ENCODE peak calls at places on chromosomes 2 and 18, in ten cellular contexts. Y is stomach, M is hepatocyte, B is WTC11, N is GM12864, S is lower leg skin, W is HFFc6, F is GM23338, D is neural crest cell, X is BE2C. I is an unnamed sample.

GRCh38 chr2:120660771-120661459 is 74.8 kb upstream of the GLI2 start:
- DNase-seq in Y (no peak), M (no peak), B (no peak), N (no peak), S (no peak), W (no peak), F (no peak), D (no peak), X (no peak), I (no peak)

GRCh38 chr18:46084431-46084830 is 12.4 kb upstream of the PSTPIP2 start:
- DNase-seq in Y (no peak), M (no peak), B (no peak), N (no peak), S (no peak), W (no peak), F (no peak), D (no peak), X (no peak), I (no peak)

GRCh38 chr18:22253156-22253555 is 83.8 kb downstream of the GATA6 start:
- DNase-seq in Y (no peak), M (no peak), B (no peak), N (no peak), S (no peak), W (no peak), F (no peak), D (no peak), X (no peak), I (no peak)

GRCh38 chr2:8438996-8439395 is 242.9 kb upstream of the ID2 start:
- DNase-seq in Y (peak; percentile 48), M (no peak), B (no peak), N (no peak), S (no peak), W (no peak), F (no peak), D (no peak), X (no peak), I (no peak)

GRCh38 chr2:218516614-218517013 is 51.5 kb downstream of the USP37 start:
- DNase-seq in Y (no peak), M (no peak), B (no peak), N (no peak), S (no peak), W (no peak), F (peak; percentile 61), D (no peak), X (no peak), I (no peak)

GRCh38 chr18:3869848-3870247 is 419.9 kb downstream of the TGIF1 start:
- DNase-seq in Y (no peak), M (peak; percentile 54), B (no peak), N (no peak), S (no peak), W (peak; percentile 64), F (peak; percentile 74), D (no peak), X (no peak), I (no peak)

GRCh38 chr2:175976758-175977157 is 25.3 kb downstream of the LNPK start:
- DNase-seq in Y (no peak), M (no peak), B (no peak), N (no peak), S (no peak), W (peak; percentile 17), F (no peak), D (no peak), X (no peak), I (no peak)

GRCh38 chr2:221844187-221844586 is 272.1 kb upstream of the EPHA4 start:
- DNase-seq in Y (no peak), M (no peak), B (no peak), N (no peak), S (no peak), W (no peak), F (no peak), D (no peak), X (no peak), I (no peak)

GRCh38 chr2:176931588-176932563 is 280.7 kb upstream of the HNRNPA3 start:
- DNase-seq in Y (no peak), M (peak; percentile 12), B (no peak), N (peak; percentile 93), S (no peak), W (peak; percentile 11), F (no peak), D (no peak), X (no peak), I (no peak)

GRCh38 chr2:212535963-212536362 is 2.6 kb downstream of the ERBB4 start:
- DNase-seq in Y (no peak), M (no peak), B (no peak), N (no peak), S (no peak), W (no peak), F (no peak), D (no peak), X (peak; percentile 9), I (no peak)

GRCh38 chr2:236717120-236717519 is 147.5 kb downstream of the ACKR3 start:
- DNase-seq in Y (no peak), M (no peak), B (no peak), N (no peak), S (no peak), W (no peak), F (no peak), D (no peak), X (no peak), I (no peak)

GRCh38 chr2:27902143-27902542 is 11.6 kb downstream of the BABAM2 start:
- DNase-seq in Y (no peak), M (no peak), B (no peak), N (no peak), S (no peak), W (no peak), F (no peak), D (no peak), X (no peak), I (no peak)

GRCh38 chr2:217469203-217469810 is 533.5 kb downstream of the TNS1 start:
- DNase-seq in Y (no peak), M (no peak), B (no peak), N (no peak), S (no peak), W (no peak), F (no peak), D (no peak), X (no peak), I (no peak)

GRCh38 chr2:217466104-217466503 is 536.7 kb downstream of the TNS1 start:
- DNase-seq in Y (no peak), M (no peak), B (no peak), N (no peak), S (no peak), W (no peak), F (no peak), D (no peak), X (no peak), I (no peak)

GRCh38 chr2:217467331-217467730 is 535.5 kb downstream of the TNS1 start:
- DNase-seq in Y (no peak), M (no peak), B (no peak), N (no peak), S (no peak), W (no peak), F (no peak), D (no peak), X (no peak), I (no peak)

GRCh38 chr2:217466799-217467198 is 536.0 kb downstream of the TNS1 start:
- DNase-seq in Y (no peak), M (no peak), B (no peak), N (no peak), S (no peak), W (no peak), F (no peak), D (no peak), X (no peak), I (no peak)

GRCh38 chr2:217468042-217468441 is 534.8 kb downstream of the TNS1 start:
- DNase-seq in Y (no peak), M (no peak), B (no peak), N (no peak), S (no peak), W (no peak), F (no peak), D (no peak), X (no peak), I (no peak)
- TF ChIP-seq CTCF in Y (no peak), M (no peak), B (no peak), N (no peak), S (no peak), W (no peak), F (no peak), D (peak; percentile 30), X (peak; percentile 17), I (no peak)

DNA sequence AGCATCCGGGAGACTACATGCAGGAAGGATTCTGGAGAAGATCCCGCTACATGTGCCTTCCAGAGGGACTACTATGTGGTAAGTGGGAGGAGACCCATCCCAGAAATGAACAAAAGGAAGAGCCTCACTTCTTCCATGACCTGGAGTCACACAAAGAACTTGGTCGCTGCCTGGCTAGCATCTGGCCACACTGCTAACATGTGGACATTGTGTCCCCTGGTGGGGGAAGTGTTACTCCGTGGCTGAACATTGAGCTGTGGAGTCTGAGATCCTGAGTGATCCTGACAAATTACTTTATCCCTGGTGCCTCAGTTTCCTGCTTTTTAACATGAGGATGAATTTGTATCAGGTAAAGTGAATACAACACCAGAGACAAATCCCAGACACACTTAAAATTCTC is 8.4 kb downstream of the SPP2 start:
- DNase-seq in Y (no peak), M (no peak), B (no peak), N (no peak), S (no peak), W (no peak), F (no peak), D (no peak), X (no peak), I (no peak)
- TF ChIP-seq CTCF in Y (no peak), M (no peak), B (no peak), N (no peak), S (no peak), W (no peak), F (no peak), D (no peak), X (peak; percentile 2), I (no peak)

DNA sequence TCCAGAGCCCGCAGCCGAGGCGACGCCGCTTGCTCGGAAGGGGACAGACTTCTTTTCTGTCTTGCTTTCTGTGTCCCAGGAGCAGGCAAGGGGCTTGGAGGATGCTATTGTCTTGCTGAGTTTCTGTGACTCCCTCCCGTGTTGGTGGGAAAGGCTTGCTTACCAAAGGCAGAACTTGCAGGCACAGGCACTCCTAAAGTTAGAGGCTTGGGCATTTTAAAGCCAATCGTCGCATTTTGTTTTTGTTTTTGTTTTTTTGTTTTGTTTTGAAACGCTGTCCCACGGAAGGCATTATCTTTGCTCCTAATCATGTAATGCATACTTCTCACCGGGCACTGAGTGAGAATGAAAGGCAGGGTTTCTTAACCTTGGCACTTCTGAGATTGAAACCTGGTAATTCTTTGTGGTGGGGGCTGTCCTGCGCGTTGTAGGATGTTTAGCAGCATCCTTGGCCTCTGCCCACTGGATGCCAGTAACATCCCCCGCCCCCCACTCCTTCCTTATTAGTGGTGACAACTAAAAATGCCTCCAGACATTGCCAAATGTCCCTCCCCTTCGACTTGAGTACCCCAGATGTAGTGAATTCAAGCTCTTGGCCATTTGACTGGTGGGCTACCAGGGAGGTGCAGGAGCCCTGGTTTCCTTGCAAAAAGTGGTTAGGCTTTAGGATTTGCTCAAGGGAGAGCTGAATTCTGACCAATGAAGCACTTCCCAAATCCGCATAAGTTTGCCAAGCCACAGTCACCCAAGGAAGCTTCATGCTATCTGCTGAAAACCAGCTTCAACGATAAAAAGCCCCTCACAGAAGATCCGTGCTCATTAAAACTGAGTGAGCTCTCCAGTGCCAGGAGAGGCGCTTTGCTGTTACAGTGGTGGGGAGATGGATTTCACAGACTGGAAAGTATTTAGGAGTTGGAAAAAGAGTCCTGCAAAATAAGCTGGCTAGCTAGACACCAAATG is 1.1 kb downstream of the ANTXR1 start:
- DNase-seq in Y (no peak), M (peak; percentile 39), B (no peak), N (no peak), S (no peak), W (peak; percentile 30), F (peak; percentile 43), D (no peak), X (no peak), I (no peak)
- TF ChIP-seq CTCF in Y (no peak), M (no peak), B (no peak), N (no peak), S (no peak), W (peak; percentile 20), F (no peak), D (no peak), X (no peak), I (no peak)

GRCh38 chr18:55356815-55357214 is 231.2 kb downstream of the TCF4 start:
- DNase-seq in Y (no peak), M (no peak), B (no peak), N (no peak), S (no peak), W (no peak), F (peak; percentile 45), D (no peak), X (no peak), I (no peak)
- TF ChIP-seq CTCF in Y (no peak), M (no peak), B (no peak), N (no peak), S (no peak), W (no peak), F (no peak), D (no peak), X (no peak), I (no peak)